ENCODE peak calls at places on chromosome 1, in nine cellular contexts. One of them, this sample, is unnamed. For H3K27me3, the result is how much of the 10 kb centered on the place peaks cover.

GRCh38 chr1:183472488-183473285 is at the start of gene SMG7:
- DNase-seq in fibroblast of lung: peak
- DNase-seq in NT2/D1: peak
- DNase-seq in cardiac muscle cell: peak
- DNase-seq in Peyer's patch: peak
- DNase-seq in tibial artery: peak
- DNase-seq in left ventricle myocardium inferior: peak
- DNase-seq in HAP-1: no peak
- DNase-seq in uterus: peak
- DNase-seq in this sample: peak

GRCh38 chr1:184755226-184756065 is 788 bp upstream of the EDEM3 start:
- DNase-seq in uterus: no peak
- DNase-seq in Peyer's patch: no peak
- DNase-seq in HAP-1: peak
- DNase-seq in cardiac muscle cell: peak
- DNase-seq in NT2/D1: no peak
- DNase-seq in tibial artery: no peak
- DNase-seq in fibroblast of lung: peak
- DNase-seq in left ventricle myocardium inferior: no peak
- DNase-seq in this sample: no peak

GRCh38 chr1:33392639-33393038 is 38.3 kb downstream of the PHC2 start:
- DNase-seq in fibroblast of lung: no peak
- DNase-seq in cardiac muscle cell: no peak
- DNase-seq in tibial artery: no peak
- DNase-seq in left ventricle myocardium inferior: no peak
- DNase-seq in Peyer's patch: no peak
- DNase-seq in NT2/D1: no peak
- DNase-seq in HAP-1: no peak
- DNase-seq in uterus: no peak
- DNase-seq in this sample: peak

GRCh38 chr1:173056355-173056754 is 5.6 kb upstream of the TNFSF18 start:
- DNase-seq in NT2/D1: no peak
- DNase-seq in Peyer's patch: no peak
- DNase-seq in fibroblast of lung: no peak
- DNase-seq in cardiac muscle cell: no peak
- DNase-seq in uterus: no peak
- DNase-seq in tibial artery: no peak
- DNase-seq in HAP-1: no peak
- DNase-seq in left ventricle myocardium inferior: no peak
- DNase-seq in this sample: no peak

GRCh38 chr1:58204284-58204683 is 342.2 kb downstream of the OMA1 start:
- DNase-seq in cardiac muscle cell: no peak
- DNase-seq in Peyer's patch: no peak
- DNase-seq in HAP-1: no peak
- DNase-seq in tibial artery: no peak
- DNase-seq in left ventricle myocardium inferior: no peak
- DNase-seq in uterus: no peak
- DNase-seq in fibroblast of lung: no peak
- DNase-seq in NT2/D1: peak
- DNase-seq in this sample: no peak

GRCh38 chr1:44012411-44012810 is 18.9 kb downstream of the SLC6A9 start:
- DNase-seq in tibial artery: no peak
- DNase-seq in Peyer's patch: no peak
- DNase-seq in left ventricle myocardium inferior: no peak
- DNase-seq in uterus: no peak
- DNase-seq in cardiac muscle cell: no peak
- DNase-seq in NT2/D1: no peak
- DNase-seq in HAP-1: no peak
- DNase-seq in fibroblast of lung: no peak
- DNase-seq in this sample: no peak

GRCh38 chr1:219337588-219337987 is 163.9 kb downstream of the LYPLAL1 start:
- DNase-seq in NT2/D1: no peak
- DNase-seq in tibial artery: no peak
- DNase-seq in cardiac muscle cell: no peak
- DNase-seq in HAP-1: no peak
- DNase-seq in Peyer's patch: no peak
- DNase-seq in fibroblast of lung: no peak
- DNase-seq in left ventricle myocardium inferior: no peak
- DNase-seq in uterus: no peak
- DNase-seq in this sample: no peak

GRCh38 chr1:87968259-87968955 is 639.7 kb downstream of the LMO4 start:
- DNase-seq in left ventricle myocardium inferior: peak
- DNase-seq in HAP-1: no peak
- DNase-seq in NT2/D1: no peak
- DNase-seq in tibial artery: peak
- DNase-seq in cardiac muscle cell: peak
- DNase-seq in uterus: peak
- DNase-seq in Peyer's patch: no peak
- DNase-seq in fibroblast of lung: peak
- DNase-seq in this sample: peak

GRCh38 chr1:17922833-17923232 is 167.7 kb downstream of the ACTL8 start:
- DNase-seq in uterus: no peak
- DNase-seq in left ventricle myocardium inferior: no peak
- DNase-seq in Peyer's patch: peak
- DNase-seq in tibial artery: peak
- DNase-seq in fibroblast of lung: peak
- DNase-seq in cardiac muscle cell: peak
- DNase-seq in NT2/D1: peak
- DNase-seq in HAP-1: peak
- DNase-seq in this sample: peak

GRCh38 chr1:116514708-116515525 is 55.9 kb downstream of the CD58 start:
- DNase-seq in fibroblast of lung: peak
- DNase-seq in uterus: no peak
- DNase-seq in HAP-1: no peak
- DNase-seq in tibial artery: no peak
- DNase-seq in NT2/D1: no peak
- DNase-seq in Peyer's patch: peak
- DNase-seq in left ventricle myocardium inferior: no peak
- DNase-seq in cardiac muscle cell: no peak
- DNase-seq in this sample: no peak

GRCh38 chr1:6692956-6693355 is 8.7 kb downstream of the DNAJC11 start:
- DNase-seq in NT2/D1: no peak
- DNase-seq in tibial artery: no peak
- DNase-seq in Peyer's patch: no peak
- DNase-seq in left ventricle myocardium inferior: no peak
- DNase-seq in HAP-1: no peak
- DNase-seq in cardiac muscle cell: no peak
- DNase-seq in uterus: no peak
- DNase-seq in fibroblast of lung: no peak
- DNase-seq in this sample: no peak

DNA sequence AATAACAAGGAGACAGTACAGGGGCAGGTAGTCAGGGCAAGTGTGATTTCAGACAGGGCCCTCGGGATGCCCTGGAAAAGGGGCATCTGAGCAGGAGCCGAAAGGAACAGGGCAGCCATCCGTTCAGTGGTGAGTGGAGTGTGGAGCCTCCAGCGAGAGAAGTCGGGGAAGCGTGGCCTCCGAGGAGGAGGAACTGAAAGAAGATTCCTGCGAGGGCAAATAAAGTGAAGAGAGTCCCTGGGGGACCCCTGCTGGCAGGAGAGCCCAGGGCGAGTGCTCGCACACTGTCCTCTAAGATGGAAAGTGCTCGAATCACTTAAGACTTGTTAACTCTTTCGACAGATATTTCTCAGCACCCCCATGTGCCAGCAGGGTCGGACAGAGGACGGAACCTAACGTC is 3.5 kb upstream of the UTS2 start:
- DNase-seq in left ventricle myocardium inferior: no peak
- DNase-seq in cardiac muscle cell: no peak
- DNase-seq in Peyer's patch: no peak
- DNase-seq in uterus: no peak
- DNase-seq in HAP-1: peak
- DNase-seq in tibial artery: no peak
- DNase-seq in fibroblast of lung: no peak
- DNase-seq in NT2/D1: no peak
- DNase-seq in this sample: no peak
- H3K4me3 ChIP-seq in left ventricle myocardium inferior: no peak
- H3K4me3 ChIP-seq in cardiac muscle cell: no peak
- H3K4me3 ChIP-seq in Peyer's patch: no peak
- H3K4me3 ChIP-seq in uterus: no peak
- H3K4me3 ChIP-seq in HAP-1: no peak
- H3K4me3 ChIP-seq in tibial artery: no peak
- H3K4me3 ChIP-seq in fibroblast of lung: no peak
- H3K4me3 ChIP-seq in NT2/D1: no peak
- H3K4me3 ChIP-seq in this sample: no peak

GRCh38 chr1:36705629-36706028 is 222.9 kb upstream of the CSF3R start:
- DNase-seq in Peyer's patch: no peak
- DNase-seq in fibroblast of lung: no peak
- DNase-seq in HAP-1: no peak
- DNase-seq in left ventricle myocardium inferior: no peak
- DNase-seq in tibial artery: no peak
- DNase-seq in cardiac muscle cell: no peak
- DNase-seq in uterus: no peak
- DNase-seq in NT2/D1: no peak
- DNase-seq in this sample: no peak

GRCh38 chr1:36708587-36708986 is 225.9 kb upstream of the CSF3R start:
- DNase-seq in NT2/D1: no peak
- DNase-seq in fibroblast of lung: no peak
- DNase-seq in tibial artery: no peak
- DNase-seq in HAP-1: no peak
- DNase-seq in cardiac muscle cell: no peak
- DNase-seq in left ventricle myocardium inferior: no peak
- DNase-seq in Peyer's patch: no peak
- DNase-seq in uterus: no peak
- DNase-seq in this sample: no peak

GRCh38 chr1:36710008-36710407 is 227.3 kb upstream of the CSF3R start:
- DNase-seq in tibial artery: no peak
- DNase-seq in HAP-1: no peak
- DNase-seq in uterus: no peak
- DNase-seq in NT2/D1: no peak
- DNase-seq in left ventricle myocardium inferior: no peak
- DNase-seq in cardiac muscle cell: no peak
- DNase-seq in Peyer's patch: no peak
- DNase-seq in fibroblast of lung: no peak
- DNase-seq in this sample: no peak

GRCh38 chr1:36706416-36706815 is 223.7 kb upstream of the CSF3R start:
- DNase-seq in uterus: no peak
- DNase-seq in cardiac muscle cell: no peak
- DNase-seq in Peyer's patch: no peak
- DNase-seq in HAP-1: no peak
- DNase-seq in NT2/D1: no peak
- DNase-seq in left ventricle myocardium inferior: no peak
- DNase-seq in fibroblast of lung: no peak
- DNase-seq in tibial artery: no peak
- DNase-seq in this sample: no peak

DNA sequence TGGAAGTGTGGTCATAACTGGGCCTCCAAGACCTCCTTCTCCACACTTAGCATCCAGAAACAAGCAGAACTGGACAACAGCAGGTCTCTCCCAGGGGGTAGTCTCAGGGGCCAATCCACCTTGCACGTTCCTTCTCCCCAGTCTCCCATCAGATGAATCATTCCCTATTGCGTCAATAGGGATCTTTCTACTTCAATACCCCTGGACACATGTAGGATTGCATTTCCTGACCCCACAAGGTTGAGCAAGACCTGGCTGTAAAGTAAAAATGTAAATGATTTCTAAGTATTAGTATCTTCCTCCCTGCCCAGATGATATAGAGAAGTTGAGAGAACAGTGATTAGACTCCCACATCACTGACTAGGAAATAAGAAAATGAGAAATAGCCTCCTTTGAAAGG is 224.5 kb upstream of the CSF3R start:
- DNase-seq in tibial artery: no peak
- DNase-seq in HAP-1: no peak
- DNase-seq in Peyer's patch: no peak
- DNase-seq in cardiac muscle cell: no peak
- DNase-seq in fibroblast of lung: no peak
- DNase-seq in left ventricle myocardium inferior: no peak
- DNase-seq in uterus: no peak
- DNase-seq in NT2/D1: no peak
- DNase-seq in this sample: no peak
- H3K27me3 ChIP-seq in tibial artery: under half
- H3K27me3 ChIP-seq in HAP-1: under half
- H3K27me3 ChIP-seq in Peyer's patch: under half
- H3K27me3 ChIP-seq in cardiac muscle cell: under half
- H3K27me3 ChIP-seq in fibroblast of lung: under half
- H3K27me3 ChIP-seq in left ventricle myocardium inferior: half or more
- H3K27me3 ChIP-seq in uterus: under half
- H3K27me3 ChIP-seq in NT2/D1: under half
- H3K27me3 ChIP-seq in this sample: half or more

GRCh38 chr1:27530192-27530591 is 40.2 kb upstream of the WASF2 start:
- DNase-seq in cardiac muscle cell: no peak
- DNase-seq in Peyer's patch: no peak
- DNase-seq in HAP-1: no peak
- DNase-seq in fibroblast of lung: no peak
- DNase-seq in NT2/D1: no peak
- DNase-seq in left ventricle myocardium inferior: no peak
- DNase-seq in tibial artery: no peak
- DNase-seq in uterus: no peak
- DNase-seq in this sample: no peak

GRCh38 chr1:27529638-27530018 is 39.7 kb upstream of the WASF2 start:
- DNase-seq in uterus: no peak
- DNase-seq in left ventricle myocardium inferior: no peak
- DNase-seq in HAP-1: no peak
- DNase-seq in NT2/D1: no peak
- DNase-seq in Peyer's patch: no peak
- DNase-seq in cardiac muscle cell: no peak
- DNase-seq in fibroblast of lung: no peak
- DNase-seq in tibial artery: no peak
- DNase-seq in this sample: no peak

GRCh38 chr1:27527223-27527856 is 37.4 kb upstream of the WASF2 start:
- DNase-seq in NT2/D1: peak
- DNase-seq in uterus: peak
- DNase-seq in tibial artery: no peak
- DNase-seq in Peyer's patch: peak
- DNase-seq in fibroblast of lung: no peak
- DNase-seq in left ventricle myocardium inferior: peak
- DNase-seq in cardiac muscle cell: peak
- DNase-seq in HAP-1: no peak
- DNase-seq in this sample: no peak

GRCh38 chr1:27527857-27528700 is 38.1 kb upstream of the WASF2 start:
- DNase-seq in HAP-1: no peak
- DNase-seq in tibial artery: no peak
- DNase-seq in cardiac muscle cell: peak
- DNase-seq in NT2/D1: no peak
- DNase-seq in fibroblast of lung: no peak
- DNase-seq in Peyer's patch: peak
- DNase-seq in left ventricle myocardium inferior: peak
- DNase-seq in uterus: peak
- DNase-seq in this sample: no peak

GRCh38 chr1:27528701-27529637 is 39.0 kb upstream of the WASF2 start:
- DNase-seq in uterus: peak
- DNase-seq in NT2/D1: no peak
- DNase-seq in left ventricle myocardium inferior: peak
- DNase-seq in HAP-1: no peak
- DNase-seq in fibroblast of lung: peak
- DNase-seq in tibial artery: peak
- DNase-seq in cardiac muscle cell: peak
- DNase-seq in Peyer's patch: peak
- DNase-seq in this sample: peak
- H3K4me3 ChIP-seq in uterus: peak
- H3K4me3 ChIP-seq in NT2/D1: peak
- H3K4me3 ChIP-seq in left ventricle myocardium inferior: peak
- H3K4me3 ChIP-seq in HAP-1: no peak
- H3K4me3 ChIP-seq in fibroblast of lung: no peak
- H3K4me3 ChIP-seq in tibial artery: peak
- H3K4me3 ChIP-seq in cardiac muscle cell: peak
- H3K4me3 ChIP-seq in Peyer's patch: peak
- H3K4me3 ChIP-seq in this sample: peak

DNA sequence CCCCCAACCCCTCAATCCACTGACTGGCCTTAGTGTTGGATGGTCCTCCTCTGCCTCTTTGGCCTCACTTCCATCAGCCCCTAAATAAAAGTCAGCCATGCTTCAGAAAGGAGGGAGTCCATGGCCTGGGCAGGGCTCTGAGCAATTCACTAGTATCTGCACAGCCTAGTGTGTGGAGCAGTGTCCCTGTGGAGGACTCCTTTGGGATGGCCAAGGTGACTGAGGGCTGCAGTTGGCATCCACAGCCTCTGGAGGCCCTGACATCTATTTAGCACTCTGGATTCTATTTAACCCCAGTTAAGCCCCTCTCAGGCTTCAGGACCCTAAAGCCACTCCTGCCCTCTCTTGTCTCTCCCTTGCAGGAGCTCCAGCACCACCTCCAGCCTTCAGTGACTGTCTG is 3.6 kb downstream of the THEM5 start:
- DNase-seq in cardiac muscle cell: no peak
- DNase-seq in Peyer's patch: peak
- DNase-seq in uterus: no peak
- DNase-seq in fibroblast of lung: no peak
- DNase-seq in tibial artery: no peak
- DNase-seq in left ventricle myocardium inferior: no peak
- DNase-seq in HAP-1: no peak
- DNase-seq in NT2/D1: no peak
- DNase-seq in this sample: no peak
- H3K27me3 ChIP-seq in cardiac muscle cell: under half
- H3K27me3 ChIP-seq in Peyer's patch: under half
- H3K27me3 ChIP-seq in uterus: under half
- H3K27me3 ChIP-seq in fibroblast of lung: under half
- H3K27me3 ChIP-seq in tibial artery: under half
- H3K27me3 ChIP-seq in left ventricle myocardium inferior: half or more
- H3K27me3 ChIP-seq in HAP-1: under half
- H3K27me3 ChIP-seq in NT2/D1: under half
- H3K27me3 ChIP-seq in this sample: under half

This sample was measured in adipocyte.